ENCODE peak calls at places on chromosomes 2 and 18, in five cellular contexts. J is NCI-H1694, Z is HCEC 1CT, B is epithelial cell of proximal tubule, M is left ventricle myocardium superior. O is an unnamed sample.

GRCh38 chr2:82998770-82999169 is 1460.3 kb downstream of the SUCLG1 start:
- DNase-seq in J (no peak), Z (no peak), B (no peak), M (no peak), O (no peak)

GRCh38 chr2:167689444-167689843 is 558.0 kb downstream of the STK39 start:
- DNase-seq in J (no peak), Z (no peak), B (no peak), M (no peak), O (no peak)

GRCh38 chr2:156322103-156322671 is 10.3 kb downstream of the NR4A2 start:
- DNase-seq in J (no peak), Z (no peak), B (no peak), M (no peak), O (no peak)

GRCh38 chr2:20194097-20194989 is 30.6 kb downstream of the SDC1 start:
- DNase-seq in J (no peak), Z (no peak), B (no peak), M (no peak), O (no peak)

GRCh38 chr2:189267925-189268579 is 88.5 kb upstream of the COL5A2 start:
- DNase-seq in J (no peak), Z (peak), B (no peak), M (no peak), O (no peak)

GRCh38 chr2:176418768-176419167 is 149.5 kb downstream of the MTX2 start:
- DNase-seq in J (no peak), Z (no peak), B (no peak), M (no peak), O (no peak)

GRCh38 chr18:7901657-7902056 is 334.5 kb downstream of the PTPRM start:
- DNase-seq in J (no peak), Z (peak), B (no peak), M (no peak), O (no peak)

GRCh38 chr2:84851876-84852275 is 29.0 kb downstream of the TRABD2A start:
- DNase-seq in J (no peak), Z (no peak), B (no peak), M (no peak), O (no peak)

GRCh38 chr2:8138923-8139667 is 542.8 kb upstream of the ID2 start:
- DNase-seq in J (no peak), Z (no peak), B (no peak), M (peak), O (no peak)

GRCh38 chr2:196291873-196292800 is 120.8 kb upstream of the STK17B start:
- DNase-seq in J (no peak), Z (no peak), B (peak), M (peak), O (peak)

GRCh38 chr2:195721042-195721441 is 64.0 kb downstream of the SLC39A10 start:
- DNase-seq in J (no peak), Z (no peak), B (no peak), M (no peak), O (no peak)

GRCh38 chr18:25244170-25244569 is 107.8 kb downstream of the ZNF521 start:
- DNase-seq in J (no peak), Z (no peak), B (no peak), M (no peak), O (no peak)

GRCh38 chr2:137115081-137115713 is 349.9 kb downstream of the THSD7B start:
- DNase-seq in J (no peak), Z (no peak), B (no peak), M (no peak), O (no peak)

GRCh38 chr18:44770641-44771040 is 90.0 kb downstream of the SETBP1 start:
- DNase-seq in J (no peak), Z (no peak), B (no peak), M (no peak), O (no peak)

GRCh38 chr2:203705184-203705583 is 1.3 kb upstream of the CD28 start:
- DNase-seq in J (no peak), Z (no peak), B (no peak), M (no peak), O (no peak)

GRCh38 chr2:163681765-163682164 is 54.0 kb downstream of the FIGN start:
- DNase-seq in J (no peak), Z (peak), B (no peak), M (no peak), O (no peak)

GRCh38 chr2:39523308-39524044 is 86.4 kb upstream of the MAP4K3 start:
- DNase-seq in J (no peak), Z (peak), B (peak), M (no peak), O (peak)

GRCh38 chr2:32884346-32884745 is 62.4 kb upstream of the LTBP1 start:
- DNase-seq in J (no peak), Z (peak), B (no peak), M (no peak), O (no peak)

GRCh38 chr18:27599202-27599829 is 414.2 kb upstream of the CHST9 start:
- DNase-seq in J (peak), Z (peak), B (no peak), M (peak), O (peak)

GRCh38 chr2:113940891-113941290 is 51.0 kb downstream of the ACTR3 start:
- DNase-seq in J (no peak), Z (peak), B (no peak), M (no peak), O (no peak)

GRCh38 chr2:52659536-52659935 is 1108.1 kb upstream of the CHAC2 start:
- DNase-seq in J (no peak), Z (no peak), B (no peak), M (no peak), O (no peak)

GRCh38 chr2:12488365-12488972 is 228.3 kb upstream of the TRIB2 start:
- DNase-seq in J (no peak), Z (no peak), B (no peak), M (no peak), O (no peak)